ENCODE peak calls at places on chromosomes 7 and 10, in five cellular contexts. A is upper lobe of right lung; V is CD8-positive, alpha-beta T cell; H is fibroblast of pulmonary artery; C is epithelial cell of proximal tubule. F is an unnamed sample.

GRCh38 chr7:33109758-33110238 is 594 bp upstream of the RP9 start:
- DNase-seq in A (no peak), V (no peak), C (no peak), H (no peak), F (no peak)

GRCh38 chr10:18500576-18500975 is 150.8 kb downstream of the NSUN6 start:
- DNase-seq in V (no peak), H (no peak), C (no peak), A (no peak), F (no peak)

GRCh38 chr7:44306608-44307007 is 18.8 kb downstream of the CAMK2B start:
- DNase-seq in V (no peak), A (no peak), C (no peak), H (no peak), F (peak)

GRCh38 chr7:146661929-146662328 is 545.3 kb downstream of the CNTNAP2 start:
- DNase-seq in H (no peak), C (no peak), V (no peak), A (no peak), F (no peak)

GRCh38 chr7:87599336-87599735 is 1.3 kb downstream of the ABCB1 start:
- DNase-seq in A (no peak), C (no peak), H (no peak), V (peak), F (no peak)

GRCh38 chr7:101124376-101125056 is 2.4 kb upstream of the SERPINE1 start:
- DNase-seq in H (peak), V (no peak), A (no peak), C (no peak), F (no peak)

GRCh38 chr7:108014747-108015682 is 12.1 kb upstream of the LAMB1 start:
- DNase-seq in V (no peak), A (no peak), C (no peak), H (peak), F (peak)

GRCh38 chr7:18771834-18772566 is 276.5 kb downstream of the HDAC9 start:
- DNase-seq in H (no peak), C (peak), A (no peak), V (no peak), F (no peak)

GRCh38 chr10:79241990-79242619 is 105.2 kb upstream of the PPIF start:
- DNase-seq in A (peak), C (no peak), H (peak), V (peak), F (peak)

GRCh38 chr10:31867646-31868045 is 61.0 kb downstream of the ARHGAP12 start:
- DNase-seq in H (peak), A (no peak), V (no peak), C (no peak), F (no peak)

GRCh38 chr10:99612167-99612831 is 7.9 kb downstream of the SLC25A28 start:
- DNase-seq in V (peak), H (peak), C (no peak), A (no peak), F (peak)

GRCh38 chr10:127577376-127577775 is 28.3 kb downstream of the NPS start:
- DNase-seq in A (no peak), V (no peak), C (no peak), H (peak), F (no peak)

GRCh38 chr7:1703475-1704325 is 33.6 kb downstream of the ELFN1 start:
- DNase-seq in V (no peak), H (no peak), A (peak), C (no peak), F (peak)

GRCh38 chr7:92811158-92811557 is 25.2 kb downstream of the CDK6 start:
- DNase-seq in A (no peak), V (no peak), C (no peak), H (no peak), F (no peak)

GRCh38 chr7:92820191-92820590 is 16.2 kb downstream of the CDK6 start:
- DNase-seq in H (no peak), C (no peak), A (no peak), V (no peak), F (no peak)

GRCh38 chr7:92813390-92814024 is 22.9 kb downstream of the CDK6 start:
- DNase-seq in C (no peak), A (no peak), V (no peak), H (peak), F (no peak)

GRCh38 chr7:92810242-92810611 is 26.1 kb downstream of the CDK6 start:
- DNase-seq in H (peak), C (no peak), A (no peak), V (no peak), F (no peak)

DNA sequence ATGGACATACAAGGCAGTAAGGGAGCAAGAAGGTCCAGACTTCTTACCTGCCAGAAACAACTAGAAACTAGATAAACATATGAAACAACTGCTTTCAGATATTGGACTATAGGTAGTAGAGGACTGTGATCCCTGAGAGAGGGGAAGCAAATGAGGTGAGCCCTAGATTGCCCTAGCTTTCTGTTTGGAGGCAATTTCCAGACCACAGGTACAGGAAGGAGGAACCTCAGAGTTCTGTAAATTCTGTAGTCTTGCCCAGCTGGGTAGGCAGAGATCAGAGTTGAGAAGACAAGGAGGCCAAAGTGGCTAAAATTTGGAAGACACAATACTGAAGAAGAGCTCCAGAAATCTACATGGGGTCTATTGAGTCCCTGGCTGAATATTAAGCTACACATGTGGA is 21.0 kb downstream of the CDK6 start:
- DNase-seq in C (no peak), V (no peak), A (no peak), H (no peak), F (no peak)
- H3K4me3 ChIP-seq in C (no peak), V (no peak), A (no peak), H (no peak), F (no peak)

GRCh38 chr7:131359136-131359776 is 31.6 kb downstream of the MKLN1 start:
- DNase-seq in H (no peak), A (no peak), V (no peak), C (no peak), F (no peak)
- H3K4me3 ChIP-seq in H (no peak), A (no peak), V (no peak), C (no peak), F (peak)

DNA sequence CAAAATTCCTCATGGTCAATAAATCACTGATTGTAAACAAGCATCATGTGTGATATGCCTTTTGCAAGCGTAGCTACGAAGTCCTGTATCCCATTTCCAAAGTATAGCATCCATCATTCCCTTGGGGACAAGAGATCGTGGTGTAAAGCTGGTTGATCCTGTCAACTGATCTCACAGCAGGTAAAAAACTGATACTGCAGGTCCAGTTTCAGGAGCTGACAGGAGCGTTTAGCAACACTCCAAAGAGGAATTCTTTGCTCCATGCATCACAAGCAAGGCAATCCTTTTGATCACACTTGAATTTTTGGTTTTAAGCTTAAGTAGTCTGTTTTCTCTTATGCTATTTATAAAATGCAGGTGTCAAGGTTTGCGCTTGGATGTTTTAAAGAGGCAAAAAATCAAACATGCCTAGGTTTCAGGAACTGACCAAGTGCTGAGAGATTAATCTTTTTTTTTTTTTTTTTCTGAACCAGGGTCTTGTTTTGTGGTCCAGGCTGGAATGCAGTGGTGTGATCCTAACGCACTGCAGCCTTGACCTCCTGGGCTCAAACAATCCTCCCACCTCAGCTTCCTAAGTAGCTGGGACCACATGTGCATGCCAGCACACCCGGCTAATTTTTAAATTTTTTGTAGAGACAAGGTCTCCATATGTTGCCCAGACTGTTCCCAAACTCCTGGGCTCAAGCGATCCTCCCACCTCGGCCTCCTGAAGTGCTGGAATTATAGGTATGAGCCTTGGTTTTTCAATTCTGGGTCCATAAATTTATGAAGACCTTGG is 1.8 kb upstream of the ZDHHC4 start:
- DNase-seq in C (no peak), H (no peak), V (no peak), A (no peak), F (no peak)
- H3K4me3 ChIP-seq in C (no peak), H (no peak), V (no peak), A (no peak), F (no peak)

GRCh38 chr10:30782543-30783461 is 153.2 kb upstream of the LYZL2 start:
- DNase-seq in V (no peak), H (peak), C (peak), A (no peak), F (peak)

GRCh38 chr10:30784896-30785605 is 155.5 kb upstream of the LYZL2 start:
- DNase-seq in C (no peak), H (peak), A (peak), V (peak), F (peak)

GRCh38 chr10:30786131-30786530 is 156.6 kb upstream of the LYZL2 start:
- DNase-seq in V (no peak), A (no peak), C (no peak), H (no peak), F (no peak)

GRCh38 chr10:30783939-30784500 is 154.5 kb upstream of the LYZL2 start:
- DNase-seq in H (peak), C (peak), A (peak), V (peak), F (peak)

GRCh38 chr10:30784521-30784895 is 155.0 kb upstream of the LYZL2 start:
- DNase-seq in H (peak), C (no peak), A (no peak), V (no peak), F (no peak)
- H3K4me3 ChIP-seq in H (peak), C (peak), A (peak), V (peak), F (peak)

GRCh38 chr10:102134416-102134815 is 1.6 kb downstream of the PPRC1 start:
- DNase-seq in A (no peak), C (no peak), V (no peak), H (no peak), F (no peak)
- H3K4me3 ChIP-seq in A (peak), C (peak), V (no peak), H (peak), F (peak)

GRCh38 chr7:151781161-151781845 is 95.6 kb downstream of the PRKAG2 start:
- DNase-seq in H (no peak), C (no peak), A (no peak), V (no peak), F (no peak)

GRCh38 chr7:151784843-151785680 is 91.9 kb downstream of the PRKAG2 start:
- DNase-seq in C (no peak), V (no peak), A (no peak), H (no peak), F (no peak)

GRCh38 chr7:151780626-151781025 is 96.3 kb downstream of the PRKAG2 start:
- DNase-seq in H (no peak), V (no peak), A (no peak), C (no peak), F (no peak)

GRCh38 chr7:151783958-151784575 is 92.8 kb downstream of the PRKAG2 start:
- DNase-seq in A (no peak), V (no peak), H (no peak), C (no peak), F (no peak)

GRCh38 chr7:151782598-151783448 is 94.1 kb downstream of the PRKAG2 start:
- DNase-seq in C (no peak), H (peak), V (peak), A (peak), F (peak)
- H3K4me3 ChIP-seq in C (peak), H (peak), V (peak), A (peak), F (no peak)

F was measured in endodermal cell.